ENCODE peak calls at places on chromosomes 3 and 15, in five cellular contexts. One of them, this sample, is unnamed.

GRCh38 chr3:123090700-123091585 is 24.1 kb downstream of the PDIA5 start:
- DNase-seq in T-helper 22 cell: no peak
- DNase-seq in activated T-helper 9 cell treated with anti-CD3 and anti-CD28 coated beads, Interleukin-2, amount 50 U/mL, for 16 hours: no peak
- DNase-seq in fibroblast of the conjunctiva: no peak
- DNase-seq in fibroblast of villous mesenchyme: no peak
- DNase-seq in this sample: no peak

GRCh38 chr3:55297235-55297634 is 189.9 kb downstream of the WNT5A start:
- DNase-seq in T-helper 22 cell: no peak
- DNase-seq in activated T-helper 9 cell treated with anti-CD3 and anti-CD28 coated beads, Interleukin-2, amount 50 U/mL, for 16 hours: no peak
- DNase-seq in fibroblast of the conjunctiva: no peak
- DNase-seq in fibroblast of villous mesenchyme: no peak
- DNase-seq in this sample: no peak

GRCh38 chr15:52677593-52677992 is 1.6 kb downstream of the ATOSA start:
- DNase-seq in T-helper 22 cell: no peak
- DNase-seq in activated T-helper 9 cell treated with anti-CD3 and anti-CD28 coated beads, Interleukin-2, amount 50 U/mL, for 16 hours: no peak
- DNase-seq in fibroblast of the conjunctiva: no peak
- DNase-seq in fibroblast of villous mesenchyme: no peak
- DNase-seq in this sample: no peak

GRCh38 chr3:23165571-23165970 is 37.6 kb upstream of the UBE2E2 start:
- DNase-seq in T-helper 22 cell: no peak
- DNase-seq in activated T-helper 9 cell treated with anti-CD3 and anti-CD28 coated beads, Interleukin-2, amount 50 U/mL, for 16 hours: no peak
- DNase-seq in fibroblast of the conjunctiva: no peak
- DNase-seq in fibroblast of villous mesenchyme: no peak
- DNase-seq in this sample: no peak

GRCh38 chr3:115072265-115073008 is 74.7 kb downstream of the ZBTB20 start:
- DNase-seq in T-helper 22 cell: no peak
- DNase-seq in activated T-helper 9 cell treated with anti-CD3 and anti-CD28 coated beads, Interleukin-2, amount 50 U/mL, for 16 hours: no peak
- DNase-seq in fibroblast of the conjunctiva: no peak
- DNase-seq in fibroblast of villous mesenchyme: peak
- DNase-seq in this sample: peak

GRCh38 chr3:72821170-72821781 is 27.0 kb downstream of the SHQ1 start:
- DNase-seq in T-helper 22 cell: no peak
- DNase-seq in activated T-helper 9 cell treated with anti-CD3 and anti-CD28 coated beads, Interleukin-2, amount 50 U/mL, for 16 hours: no peak
- DNase-seq in fibroblast of the conjunctiva: no peak
- DNase-seq in fibroblast of villous mesenchyme: peak
- DNase-seq in this sample: no peak

GRCh38 chr3:172061724-172062184 is 22.4 kb downstream of the FNDC3B start:
- DNase-seq in T-helper 22 cell: no peak
- DNase-seq in activated T-helper 9 cell treated with anti-CD3 and anti-CD28 coated beads, Interleukin-2, amount 50 U/mL, for 16 hours: no peak
- DNase-seq in fibroblast of the conjunctiva: no peak
- DNase-seq in fibroblast of villous mesenchyme: peak
- DNase-seq in this sample: no peak

GRCh38 chr3:133488785-133489367 is 84.6 kb upstream of the CDV3 start:
- DNase-seq in T-helper 22 cell: no peak
- DNase-seq in activated T-helper 9 cell treated with anti-CD3 and anti-CD28 coated beads, Interleukin-2, amount 50 U/mL, for 16 hours: no peak
- DNase-seq in fibroblast of the conjunctiva: no peak
- DNase-seq in fibroblast of villous mesenchyme: peak
- DNase-seq in this sample: no peak

GRCh38 chr3:48398701-48399386 is 26.8 kb downstream of the FBXW12 start:
- DNase-seq in T-helper 22 cell: no peak
- DNase-seq in activated T-helper 9 cell treated with anti-CD3 and anti-CD28 coated beads, Interleukin-2, amount 50 U/mL, for 16 hours: no peak
- DNase-seq in fibroblast of the conjunctiva: no peak
- DNase-seq in fibroblast of villous mesenchyme: no peak
- DNase-seq in this sample: no peak

GRCh38 chr3:68206524-68207117 is 552.2 kb upstream of the SUCLG2 start:
- DNase-seq in T-helper 22 cell: no peak
- DNase-seq in activated T-helper 9 cell treated with anti-CD3 and anti-CD28 coated beads, Interleukin-2, amount 50 U/mL, for 16 hours: no peak
- DNase-seq in fibroblast of the conjunctiva: no peak
- DNase-seq in fibroblast of villous mesenchyme: no peak
- DNase-seq in this sample: no peak

GRCh38 chr3:149658444-149659172 is 783 bp upstream of the WWTR1 start:
- DNase-seq in T-helper 22 cell: no peak
- DNase-seq in activated T-helper 9 cell treated with anti-CD3 and anti-CD28 coated beads, Interleukin-2, amount 50 U/mL, for 16 hours: no peak
- DNase-seq in fibroblast of the conjunctiva: peak
- DNase-seq in fibroblast of villous mesenchyme: peak
- DNase-seq in this sample: peak

GRCh38 chr3:58120075-58120812 is 90.5 kb downstream of the DNASE1L3 start:
- DNase-seq in T-helper 22 cell: no peak
- DNase-seq in activated T-helper 9 cell treated with anti-CD3 and anti-CD28 coated beads, Interleukin-2, amount 50 U/mL, for 16 hours: no peak
- DNase-seq in fibroblast of the conjunctiva: no peak
- DNase-seq in fibroblast of villous mesenchyme: no peak
- DNase-seq in this sample: no peak

GRCh38 chr3:124250053-124250452 is 258.1 kb upstream of the ROPN1 start:
- DNase-seq in T-helper 22 cell: no peak
- DNase-seq in activated T-helper 9 cell treated with anti-CD3 and anti-CD28 coated beads, Interleukin-2, amount 50 U/mL, for 16 hours: no peak
- DNase-seq in fibroblast of the conjunctiva: no peak
- DNase-seq in fibroblast of villous mesenchyme: no peak
- DNase-seq in this sample: no peak

GRCh38 chr3:73383470-73384049 is 241.2 kb downstream of the PDZRN3 start:
- DNase-seq in T-helper 22 cell: no peak
- DNase-seq in activated T-helper 9 cell treated with anti-CD3 and anti-CD28 coated beads, Interleukin-2, amount 50 U/mL, for 16 hours: no peak
- DNase-seq in fibroblast of the conjunctiva: no peak
- DNase-seq in fibroblast of villous mesenchyme: no peak
- DNase-seq in this sample: no peak

GRCh38 chr3:170848294-170848917 is 21.6 kb downstream of the RPL22L1 start:
- DNase-seq in T-helper 22 cell: no peak
- DNase-seq in activated T-helper 9 cell treated with anti-CD3 and anti-CD28 coated beads, Interleukin-2, amount 50 U/mL, for 16 hours: no peak
- DNase-seq in fibroblast of the conjunctiva: no peak
- DNase-seq in fibroblast of villous mesenchyme: peak
- DNase-seq in this sample: no peak

GRCh38 chr3:167992384-167992783 is 103.3 kb downstream of the GOLIM4 start:
- DNase-seq in T-helper 22 cell: no peak
- DNase-seq in activated T-helper 9 cell treated with anti-CD3 and anti-CD28 coated beads, Interleukin-2, amount 50 U/mL, for 16 hours: no peak
- DNase-seq in fibroblast of the conjunctiva: no peak
- DNase-seq in fibroblast of villous mesenchyme: no peak
- DNase-seq in this sample: no peak

GRCh38 chr3:129001101-129001816 is at the start of gene EFCC1:
- DNase-seq in T-helper 22 cell: no peak
- DNase-seq in activated T-helper 9 cell treated with anti-CD3 and anti-CD28 coated beads, Interleukin-2, amount 50 U/mL, for 16 hours: no peak
- DNase-seq in fibroblast of the conjunctiva: no peak
- DNase-seq in fibroblast of villous mesenchyme: peak
- DNase-seq in this sample: no peak

GRCh38 chr3:172367205-172368105 is 80.8 kb downstream of the GHSR start:
- DNase-seq in T-helper 22 cell: no peak
- DNase-seq in activated T-helper 9 cell treated with anti-CD3 and anti-CD28 coated beads, Interleukin-2, amount 50 U/mL, for 16 hours: no peak
- DNase-seq in fibroblast of the conjunctiva: no peak
- DNase-seq in fibroblast of villous mesenchyme: peak
- DNase-seq in this sample: peak

GRCh38 chr3:194161181-194162045 is 25.5 kb downstream of the HES1 start:
- DNase-seq in T-helper 22 cell: no peak
- DNase-seq in activated T-helper 9 cell treated with anti-CD3 and anti-CD28 coated beads, Interleukin-2, amount 50 U/mL, for 16 hours: no peak
- DNase-seq in fibroblast of the conjunctiva: no peak
- DNase-seq in fibroblast of villous mesenchyme: no peak
- DNase-seq in this sample: no peak

GRCh38 chr3:14514323-14514720 is 25.8 kb downstream of the GRIP2 start:
- DNase-seq in T-helper 22 cell: no peak
- DNase-seq in activated T-helper 9 cell treated with anti-CD3 and anti-CD28 coated beads, Interleukin-2, amount 50 U/mL, for 16 hours: no peak
- DNase-seq in fibroblast of the conjunctiva: no peak
- DNase-seq in fibroblast of villous mesenchyme: no peak
- DNase-seq in this sample: no peak

GRCh38 chr15:89184367-89184766 is 37.0 kb downstream of the RLBP1 start:
- DNase-seq in T-helper 22 cell: no peak
- DNase-seq in activated T-helper 9 cell treated with anti-CD3 and anti-CD28 coated beads, Interleukin-2, amount 50 U/mL, for 16 hours: no peak
- DNase-seq in fibroblast of the conjunctiva: no peak
- DNase-seq in fibroblast of villous mesenchyme: no peak
- DNase-seq in this sample: no peak

GRCh38 chr15:26243382-26243781 is 380.3 kb upstream of the ATP10A start:
- DNase-seq in T-helper 22 cell: no peak
- DNase-seq in activated T-helper 9 cell treated with anti-CD3 and anti-CD28 coated beads, Interleukin-2, amount 50 U/mL, for 16 hours: no peak
- DNase-seq in fibroblast of the conjunctiva: no peak
- DNase-seq in fibroblast of villous mesenchyme: no peak
- DNase-seq in this sample: no peak

GRCh38 chr3:128143496-128143895 is 9.8 kb upstream of the EEFSEC start:
- DNase-seq in T-helper 22 cell: no peak
- DNase-seq in activated T-helper 9 cell treated with anti-CD3 and anti-CD28 coated beads, Interleukin-2, amount 50 U/mL, for 16 hours: no peak
- DNase-seq in fibroblast of the conjunctiva: no peak
- DNase-seq in fibroblast of villous mesenchyme: no peak
- DNase-seq in this sample: no peak